ENCODE peak calls at places on chromosomes 4 and X, in seven cellular contexts. One of them, this sample, is unnamed.

GRCh38 chrX:43750248-43750676 is 94.2 kb downstream of the MAOA start:
- DNase-seq in AG09319: peak; percentile 14
- DNase-seq in endodermal cell: peak; percentile 80
- DNase-seq in cardiac muscle cell: peak; percentile 76
- DNase-seq in progenitor cell of endocrine pancreas: no peak
- DNase-seq in psoas muscle: peak; percentile 49
- DNase-seq in fibroblast of lung: peak; percentile 69
- DNase-seq in this sample: peak; percentile 27

GRCh38 chr4:38368612-38369011 is 295.4 kb upstream of the KLF3 start:
- DNase-seq in fibroblast of lung: peak; percentile 43
- DNase-seq in progenitor cell of endocrine pancreas: no peak
- DNase-seq in psoas muscle: no peak
- DNase-seq in cardiac muscle cell: no peak
- DNase-seq in AG09319: no peak
- DNase-seq in endodermal cell: no peak
- DNase-seq in this sample: no peak

GRCh38 chr4:48194986-48195773 is 61.1 kb upstream of the TXK start:
- DNase-seq in endodermal cell: no peak
- DNase-seq in AG09319: peak; percentile 16
- DNase-seq in psoas muscle: no peak
- DNase-seq in fibroblast of lung: peak; percentile 63
- DNase-seq in progenitor cell of endocrine pancreas: no peak
- DNase-seq in cardiac muscle cell: no peak
- DNase-seq in this sample: no peak

GRCh38 chr4:171025776-171026175 is 787.4 kb upstream of the GALNTL6 start:
- DNase-seq in endodermal cell: no peak
- DNase-seq in fibroblast of lung: no peak
- DNase-seq in progenitor cell of endocrine pancreas: no peak
- DNase-seq in psoas muscle: no peak
- DNase-seq in cardiac muscle cell: no peak
- DNase-seq in AG09319: no peak
- DNase-seq in this sample: no peak

GRCh38 chr4:32574803-32575202 is 1854.6 kb downstream of the PCDH7 start:
- DNase-seq in progenitor cell of endocrine pancreas: no peak
- DNase-seq in fibroblast of lung: no peak
- DNase-seq in cardiac muscle cell: no peak
- DNase-seq in psoas muscle: no peak
- DNase-seq in endodermal cell: no peak
- DNase-seq in AG09319: no peak
- DNase-seq in this sample: no peak

GRCh38 chr4:124530464-124531077 is 182.0 kb downstream of the ANKRD50 start:
- DNase-seq in psoas muscle: no peak
- DNase-seq in progenitor cell of endocrine pancreas: no peak
- DNase-seq in cardiac muscle cell: no peak
- DNase-seq in AG09319: peak; percentile 41
- DNase-seq in fibroblast of lung: peak; percentile 68
- DNase-seq in endodermal cell: no peak
- DNase-seq in this sample: no peak

GRCh38 chr4:158652920-158653319 is 18.8 kb downstream of the C4orf46 start:
- DNase-seq in psoas muscle: no peak
- DNase-seq in AG09319: no peak
- DNase-seq in endodermal cell: no peak
- DNase-seq in cardiac muscle cell: no peak
- DNase-seq in progenitor cell of endocrine pancreas: no peak
- DNase-seq in fibroblast of lung: peak; percentile 17
- DNase-seq in this sample: no peak

GRCh38 chr4:72744103-72744725 is 175.2 kb upstream of the ADAMTS3 start:
- DNase-seq in fibroblast of lung: no peak
- DNase-seq in psoas muscle: no peak
- DNase-seq in endodermal cell: no peak
- DNase-seq in cardiac muscle cell: no peak
- DNase-seq in AG09319: no peak
- DNase-seq in progenitor cell of endocrine pancreas: no peak
- DNase-seq in this sample: no peak

GRCh38 chrX:36974896-36975295 is 33.3 kb upstream of the FAM47C start:
- DNase-seq in psoas muscle: no peak
- DNase-seq in endodermal cell: no peak
- DNase-seq in progenitor cell of endocrine pancreas: no peak
- DNase-seq in cardiac muscle cell: no peak
- DNase-seq in AG09319: no peak
- DNase-seq in fibroblast of lung: no peak
- DNase-seq in this sample: no peak

GRCh38 chrX:109997786-109998452 is 5.0 kb upstream of the TMEM164 start:
- DNase-seq in progenitor cell of endocrine pancreas: no peak
- DNase-seq in cardiac muscle cell: no peak
- DNase-seq in endodermal cell: no peak
- DNase-seq in fibroblast of lung: no peak
- DNase-seq in psoas muscle: no peak
- DNase-seq in AG09319: no peak
- DNase-seq in this sample: no peak

GRCh38 chrX:13742397-13743176 is 8.0 kb downstream of the OFD1 start:
- DNase-seq in endodermal cell: no peak
- DNase-seq in progenitor cell of endocrine pancreas: no peak
- DNase-seq in AG09319: no peak
- DNase-seq in fibroblast of lung: no peak
- DNase-seq in cardiac muscle cell: no peak
- DNase-seq in psoas muscle: no peak
- DNase-seq in this sample: peak; percentile 42

GRCh38 chr4:45621926-45622325 is 501.9 kb downstream of the GABRG1 start:
- DNase-seq in fibroblast of lung: peak; percentile 38
- DNase-seq in psoas muscle: no peak
- DNase-seq in progenitor cell of endocrine pancreas: no peak
- DNase-seq in AG09319: no peak
- DNase-seq in endodermal cell: no peak
- DNase-seq in cardiac muscle cell: no peak
- DNase-seq in this sample: no peak

GRCh38 chr4:43781125-43781524 is 667.5 kb downstream of the KCTD8 start:
- DNase-seq in psoas muscle: no peak
- DNase-seq in progenitor cell of endocrine pancreas: no peak
- DNase-seq in AG09319: no peak
- DNase-seq in fibroblast of lung: no peak
- DNase-seq in cardiac muscle cell: no peak
- DNase-seq in endodermal cell: no peak
- DNase-seq in this sample: no peak

GRCh38 chr4:43778187-43778915 is 670.3 kb downstream of the KCTD8 start:
- DNase-seq in fibroblast of lung: no peak
- DNase-seq in AG09319: no peak
- DNase-seq in cardiac muscle cell: no peak
- DNase-seq in endodermal cell: no peak
- DNase-seq in progenitor cell of endocrine pancreas: no peak
- DNase-seq in psoas muscle: no peak
- DNase-seq in this sample: no peak

GRCh38 chr4:43776371-43776770 is 672.2 kb downstream of the KCTD8 start:
- DNase-seq in fibroblast of lung: peak; percentile 19
- DNase-seq in AG09319: no peak
- DNase-seq in psoas muscle: no peak
- DNase-seq in endodermal cell: no peak
- DNase-seq in progenitor cell of endocrine pancreas: no peak
- DNase-seq in cardiac muscle cell: no peak
- DNase-seq in this sample: peak; percentile 5
- TF ChIP-seq CTCF in fibroblast of lung: no peak
- TF ChIP-seq CTCF in AG09319: no peak
- TF ChIP-seq CTCF in psoas muscle: no peak
- TF ChIP-seq CTCF in endodermal cell: peak; percentile 63
- TF ChIP-seq CTCF in progenitor cell of endocrine pancreas: peak; percentile 57
- TF ChIP-seq CTCF in cardiac muscle cell: peak; percentile 22
- TF ChIP-seq CTCF in this sample: no peak

GRCh38 chr4:127881565-127881869 is 824 bp downstream of the PLK4 start:
- DNase-seq in cardiac muscle cell: no peak
- DNase-seq in progenitor cell of endocrine pancreas: no peak
- DNase-seq in AG09319: no peak
- DNase-seq in psoas muscle: no peak
- DNase-seq in endodermal cell: no peak
- DNase-seq in fibroblast of lung: no peak
- DNase-seq in this sample: peak; percentile 35
- TF ChIP-seq CTCF in cardiac muscle cell: no peak
- TF ChIP-seq CTCF in progenitor cell of endocrine pancreas: no peak
- TF ChIP-seq CTCF in AG09319: no peak
- TF ChIP-seq CTCF in psoas muscle: no peak
- TF ChIP-seq CTCF in endodermal cell: no peak
- TF ChIP-seq CTCF in fibroblast of lung: no peak
- TF ChIP-seq CTCF in this sample: no peak

DNA sequence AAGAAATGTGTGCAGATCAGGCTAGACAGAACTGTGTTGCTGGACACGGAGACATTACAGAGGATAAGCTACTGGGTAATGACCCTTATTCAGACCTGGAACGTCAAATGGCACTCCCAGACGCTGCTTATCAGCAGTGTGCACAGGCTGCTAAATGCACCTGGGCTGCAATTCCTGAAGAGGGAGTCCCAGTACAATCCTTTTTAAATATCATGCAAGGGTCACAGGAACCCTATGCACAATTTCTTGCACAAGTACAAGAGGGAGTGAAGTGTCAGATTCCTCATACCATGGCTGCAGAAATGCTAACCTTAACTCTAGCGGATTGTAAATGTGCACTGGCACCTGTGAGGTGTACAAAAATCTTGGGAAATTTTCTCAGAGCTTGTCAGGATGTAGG is 16.9 kb downstream of the SPIN2B start:
- DNase-seq in fibroblast of lung: no peak
- DNase-seq in cardiac muscle cell: no peak
- DNase-seq in psoas muscle: no peak
- DNase-seq in progenitor cell of endocrine pancreas: no peak
- DNase-seq in endodermal cell: no peak
- DNase-seq in AG09319: no peak
- DNase-seq in this sample: no peak
- TF ChIP-seq CTCF in fibroblast of lung: no peak
- TF ChIP-seq CTCF in cardiac muscle cell: no peak
- TF ChIP-seq CTCF in psoas muscle: no peak
- TF ChIP-seq CTCF in progenitor cell of endocrine pancreas: no peak
- TF ChIP-seq CTCF in endodermal cell: no peak
- TF ChIP-seq CTCF in AG09319: no peak
- TF ChIP-seq CTCF in this sample: no peak

DNA sequence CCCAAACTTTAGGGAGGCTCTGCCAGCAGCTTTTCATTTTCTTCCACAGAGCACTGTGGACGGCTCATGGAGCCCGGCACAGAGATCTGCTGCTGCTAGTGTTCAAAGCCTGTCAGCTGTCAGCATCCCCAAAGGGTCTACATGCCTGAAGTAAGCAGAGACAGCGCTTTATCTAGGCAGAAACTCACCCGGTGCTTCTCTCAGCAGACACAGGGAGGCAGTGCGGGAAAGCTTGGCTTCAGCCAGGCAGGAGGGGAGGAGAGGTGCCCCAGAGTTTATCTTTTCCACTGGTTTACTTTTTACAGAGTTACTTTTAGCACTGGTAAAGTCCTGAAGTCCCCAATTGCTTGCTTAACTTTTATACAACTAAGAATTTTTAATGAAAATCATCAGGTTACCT is 339.3 kb downstream of the NKX6-1 start:
- DNase-seq in fibroblast of lung: no peak
- DNase-seq in AG09319: no peak
- DNase-seq in psoas muscle: no peak
- DNase-seq in endodermal cell: peak; percentile 86
- DNase-seq in progenitor cell of endocrine pancreas: no peak
- DNase-seq in cardiac muscle cell: peak; percentile 83
- DNase-seq in this sample: no peak
- TF ChIP-seq CTCF in fibroblast of lung: peak; percentile 14
- TF ChIP-seq CTCF in AG09319: no peak
- TF ChIP-seq CTCF in psoas muscle: no peak
- TF ChIP-seq CTCF in endodermal cell: peak; percentile 77
- TF ChIP-seq CTCF in progenitor cell of endocrine pancreas: peak; percentile 52
- TF ChIP-seq CTCF in cardiac muscle cell: no peak
- TF ChIP-seq CTCF in this sample: no peak

DNA sequence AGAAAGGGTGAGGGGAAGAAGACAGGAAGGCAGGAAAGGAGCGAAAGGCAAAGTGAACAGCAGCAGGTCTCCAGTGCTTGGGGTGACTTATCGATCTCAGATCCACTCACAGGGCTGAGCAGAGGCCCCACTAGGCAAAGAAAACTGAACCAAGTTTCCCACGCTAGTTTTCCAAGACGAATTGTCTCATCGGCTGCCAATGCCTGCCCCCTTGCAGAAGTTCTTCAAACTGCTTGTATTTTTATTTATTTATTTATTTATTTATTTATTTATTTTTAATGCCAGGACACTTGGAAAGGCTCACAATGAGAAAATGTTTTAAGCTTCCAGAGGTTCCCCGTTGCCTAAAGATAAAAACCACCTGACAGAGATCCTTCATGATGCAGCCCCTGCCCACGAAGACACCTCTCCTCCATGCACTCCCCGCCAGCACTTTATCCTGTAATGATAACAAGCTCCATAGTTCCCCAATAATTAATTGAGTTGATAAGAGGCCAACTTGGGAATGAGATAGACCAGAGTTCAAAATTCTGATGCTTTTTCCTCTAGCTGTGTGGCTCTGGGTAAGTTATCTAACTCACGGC is 43.2 kb downstream of the QDPR start:
- DNase-seq in cardiac muscle cell: peak; percentile 68
- DNase-seq in AG09319: peak; percentile 10
- DNase-seq in fibroblast of lung: peak; percentile 66
- DNase-seq in progenitor cell of endocrine pancreas: no peak
- DNase-seq in endodermal cell: peak; percentile 64
- DNase-seq in psoas muscle: no peak
- DNase-seq in this sample: no peak
- TF ChIP-seq CTCF in cardiac muscle cell: peak; percentile 43
- TF ChIP-seq CTCF in AG09319: peak; percentile 59
- TF ChIP-seq CTCF in fibroblast of lung: peak; percentile 40
- TF ChIP-seq CTCF in progenitor cell of endocrine pancreas: peak; percentile 70
- TF ChIP-seq CTCF in endodermal cell: peak; percentile 77
- TF ChIP-seq CTCF in psoas muscle: peak; percentile 51
- TF ChIP-seq CTCF in this sample: no peak

DNA sequence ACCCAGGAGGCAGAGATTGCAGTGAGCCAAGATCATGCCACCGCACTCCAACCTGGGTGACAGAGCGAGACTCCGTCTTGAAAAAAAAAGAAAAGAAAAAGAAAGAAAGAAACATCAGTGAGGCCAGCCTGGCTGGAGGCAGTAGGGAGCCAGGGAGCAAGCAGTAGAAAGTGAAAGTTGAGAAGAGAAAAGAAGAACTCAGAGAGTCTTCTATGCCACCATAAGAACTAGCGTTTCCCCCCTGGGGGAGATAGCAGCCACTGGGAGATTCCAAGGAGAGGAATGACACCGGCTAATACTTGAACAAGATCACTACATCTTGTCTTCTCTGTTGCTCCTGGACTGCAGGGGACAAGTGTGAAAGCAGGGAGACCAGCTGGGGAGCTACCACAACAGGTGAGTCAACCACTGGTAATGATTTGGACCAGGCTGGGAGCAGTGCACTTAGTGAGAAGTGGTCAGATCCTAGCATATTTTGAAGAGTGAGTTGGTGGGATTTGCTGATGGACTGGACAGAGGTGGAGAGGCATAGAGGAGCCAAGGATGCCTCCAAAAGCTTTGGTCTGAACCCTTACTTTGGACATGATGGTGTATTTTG is 33.4 kb downstream of the SLC2A9 start:
- DNase-seq in cardiac muscle cell: no peak
- DNase-seq in progenitor cell of endocrine pancreas: no peak
- DNase-seq in endodermal cell: peak; percentile 12
- DNase-seq in fibroblast of lung: no peak
- DNase-seq in psoas muscle: no peak
- DNase-seq in AG09319: no peak
- DNase-seq in this sample: peak; percentile 38
- TF ChIP-seq CTCF in cardiac muscle cell: no peak
- TF ChIP-seq CTCF in progenitor cell of endocrine pancreas: no peak
- TF ChIP-seq CTCF in endodermal cell: no peak
- TF ChIP-seq CTCF in fibroblast of lung: no peak
- TF ChIP-seq CTCF in psoas muscle: no peak
- TF ChIP-seq CTCF in AG09319: no peak
- TF ChIP-seq CTCF in this sample: no peak

This sample was measured in GM20000.